ENCODE peak calls at places on chromosomes 6 and 20, in eight cellular contexts. Y is BE2C, N is astrocyte, V is thyroid gland, W is PC-9, X is right lobe of liver, T is cardiac fibroblast, K is GM13976. R is an unnamed sample.

GRCh38 chr6:64872633-64873032 is 834.4 kb downstream of the EYS start:
- DNase-seq in Y (no peak), K (no peak), N (no peak), W (no peak), V (no peak), T (no peak), X (no peak), R (no peak)

GRCh38 chr6:99611148-99611547 is 4.5 kb downstream of the PRDM13 start:
- DNase-seq in T (no peak), X (no peak), K (peak), N (no peak), V (no peak), Y (no peak), W (no peak), R (no peak)

GRCh38 chr6:19803331-19804330 is 33.5 kb upstream of the ID4 start:
- DNase-seq in Y (no peak), N (peak), X (no peak), V (no peak), T (peak), W (no peak), K (no peak), R (no peak)

GRCh38 chr20:2005831-2006426 is 12.1 kb upstream of the PDYN start:
- DNase-seq in X (peak), T (peak), W (peak), Y (no peak), V (peak), K (peak), N (peak), R (peak)

GRCh38 chr6:158849899-158850806 is 31.0 kb upstream of the EZR start:
- DNase-seq in X (no peak), V (peak), K (no peak), T (peak), N (peak), W (peak), Y (no peak), R (no peak)

GRCh38 chr20:46959081-46959692 is 64.5 kb downstream of the EYA2 start:
- DNase-seq in X (no peak), Y (no peak), V (no peak), K (no peak), W (peak), N (peak), T (peak), R (no peak)

GRCh38 chr6:11044712-11045167 is 635 bp upstream of the ELOVL2 start:
- DNase-seq in W (no peak), Y (no peak), X (no peak), T (no peak), N (no peak), K (no peak), V (no peak), R (no peak)

GRCh38 chr6:80520195-80520594 is 413.7 kb downstream of the BCKDHB start:
- DNase-seq in X (no peak), N (peak), Y (no peak), T (peak), V (no peak), W (no peak), K (no peak), R (no peak)

GRCh38 chr20:3473324-3473723 is 2.5 kb downstream of the ATRN start:
- DNase-seq in T (no peak), X (peak), N (no peak), Y (no peak), W (no peak), K (no peak), V (no peak), R (no peak)

GRCh38 chr20:1264727-1265126 is 1.4 kb upstream of the SNPH start:
- DNase-seq in X (no peak), K (no peak), Y (no peak), V (no peak), W (no peak), T (no peak), N (no peak), R (no peak)

GRCh38 chr6:80767808-80768207 is 661.3 kb downstream of the BCKDHB start:
- DNase-seq in T (peak), V (peak), N (peak), Y (no peak), W (no peak), K (no peak), X (no peak), R (no peak)

GRCh38 chr6:684831-685636 is 7.9 kb downstream of the EXOC2 start:
- DNase-seq in W (no peak), V (no peak), X (no peak), K (peak), N (peak), Y (no peak), T (peak), R (no peak)

GRCh38 chr6:45375449-45375848 is 2.3 kb downstream of the SUPT3H start:
- DNase-seq in V (no peak), W (no peak), K (no peak), N (no peak), Y (no peak), X (no peak), T (no peak), R (no peak)

GRCh38 chr6:24943774-24944173 is 8.0 kb upstream of the RIPOR2 start:
- DNase-seq in V (no peak), Y (no peak), T (no peak), X (no peak), W (no peak), N (no peak), K (no peak), R (no peak)

GRCh38 chr20:47137231-47137865 is 219.2 kb downstream of the ZMYND8 start:
- DNase-seq in Y (no peak), V (no peak), T (no peak), X (no peak), K (no peak), W (no peak), N (no peak), R (no peak)

GRCh38 chr6:30719356-30719755 is 796 bp upstream of the TUBB start:
- DNase-seq in K (no peak), T (no peak), Y (no peak), W (no peak), V (no peak), N (no peak), X (peak), R (no peak)

GRCh38 chr6:26270903-26271639 is 93.9 kb upstream of the BTN3A2 start:
- DNase-seq in N (peak), T (peak), V (peak), Y (peak), K (peak), W (peak), X (no peak), R (peak)

GRCh38 chr20:10172998-10173655 is 45.5 kb upstream of the SNAP25 start:
- DNase-seq in Y (no peak), X (no peak), N (no peak), K (no peak), W (no peak), V (no peak), T (no peak), R (no peak)

GRCh38 chr6:99608886-99609482 is 2.4 kb downstream of the PRDM13 start:
- DNase-seq in K (no peak), X (no peak), W (no peak), T (no peak), V (no peak), N (no peak), Y (no peak), R (no peak)

GRCh38 chr6:134176283-134176975 is 124.0 kb upstream of the SLC2A12 start:
- DNase-seq in Y (peak), T (peak), K (no peak), W (peak), N (peak), V (peak), X (peak), R (peak)

GRCh38 chr6:135329851-135330803 is 149.0 kb downstream of the MYB start:
- DNase-seq in T (no peak), N (peak), X (no peak), W (no peak), K (peak), V (no peak), Y (no peak), R (no peak)
- TF ChIP-seq CTCF in T (no peak), N (no peak), X (no peak), W (no peak), K (peak), V (no peak), Y (no peak), R (no peak)

GRCh38 chr6:144548525-144548924 is 263.4 kb downstream of the UTRN start:
- DNase-seq in N (no peak), X (no peak), K (no peak), W (no peak), V (no peak), Y (no peak), T (no peak), R (no peak)
- TF ChIP-seq CTCF in N (no peak), X (peak), K (no peak), W (no peak), V (no peak), Y (peak), T (no peak), R (no peak)

GRCh38 chr20:20136313-20136712 is 84.0 kb downstream of the CFAP61 start:
- DNase-seq in K (no peak), X (no peak), T (no peak), V (no peak), Y (no peak), N (no peak), W (no peak), R (no peak)

GRCh38 chr20:20134941-20135572 is 82.7 kb downstream of the CFAP61 start:
- DNase-seq in W (no peak), N (no peak), T (no peak), X (no peak), K (no peak), Y (no peak), V (no peak), R (no peak)

GRCh38 chr20:20130399-20130798 is 78.1 kb downstream of the CFAP61 start:
- DNase-seq in V (no peak), K (no peak), N (no peak), Y (peak), X (no peak), W (no peak), T (no peak), R (no peak)
- TF ChIP-seq CTCF in V (no peak), K (no peak), N (no peak), Y (peak), X (no peak), W (peak), T (no peak), R (no peak)

GRCh38 chr6:28545955-28546354 is 20.3 kb downstream of the GPX5 start:
- DNase-seq in X (no peak), Y (no peak), N (no peak), V (no peak), W (no peak), K (no peak), T (no peak), R (no peak)

GRCh38 chr6:28544211-28544610 is 18.5 kb downstream of the GPX5 start:
- DNase-seq in T (no peak), X (no peak), K (no peak), N (no peak), V (no peak), W (peak), Y (no peak), R (no peak)

GRCh38 chr6:28542440-28543293 is 17.0 kb downstream of the GPX5 start:
- DNase-seq in X (no peak), N (peak), T (peak), K (peak), Y (peak), W (peak), V (peak), R (peak)

GRCh38 chr6:28543671-28544131 is 18.0 kb downstream of the GPX5 start:
- DNase-seq in W (no peak), V (peak), T (peak), K (peak), Y (no peak), N (no peak), X (no peak), R (peak)

GRCh38 chr6:28541996-28542395 is 16.3 kb downstream of the GPX5 start:
- DNase-seq in X (no peak), K (no peak), Y (no peak), T (no peak), W (no peak), N (no peak), V (no peak), R (no peak)
- TF ChIP-seq CTCF in X (no peak), K (no peak), Y (no peak), T (no peak), W (no peak), N (no peak), V (no peak), R (no peak)

GRCh38 chr6:81984599-81984998 is 232.1 kb upstream of the TENT5A start:
- DNase-seq in X (no peak), W (no peak), T (no peak), N (no peak), V (no peak), Y (no peak), K (no peak), R (no peak)
- TF ChIP-seq CTCF in X (no peak), W (no peak), T (no peak), N (no peak), V (no peak), Y (no peak), K (no peak), R (no peak)